ENCODE peak calls at places on chromosomes 5 and 9, in nine cellular contexts. V is WTC11; G is NCI-H510A treated with DMSO at 0.1 percent for 48 hours; X is T-helper 2 cell treated with Interferon-gamma antibody and Interleukin-4, amounts not matched to agents 5 μg/mL and 100 μg/mL, for 36 hours; T is GM23248; O is CD8-positive, alpha-beta memory T cell; C is activated effector memory CD4-positive, alpha-beta T cell treated with anti-CD3 and anti-CD28 coated beads, Interleukin-2, amount 50 U/mL, for 16 hours; S is Calu3; R is NCI-H1105 treated with DMSO at 0.1 percent for 48 hours. J is an unnamed sample.

GRCh38 chr5:34897646-34898045 is 17.7 kb downstream of the RAD1 start:
- DNase-seq in V (no peak), R (no peak), S (no peak), O (no peak), X (no peak), C (no peak), G (no peak), T (peak; percentile 17), J (no peak)

GRCh38 chr9:132984202-132985062 is 5.9 kb downstream of the GFI1B start:
- DNase-seq in S (no peak), G (no peak), V (no peak), O (no peak), X (no peak), T (no peak), R (no peak), C (no peak), J (no peak)

GRCh38 chr5:32710335-32710858 is 724 bp upstream of the NPR3 start:
- DNase-seq in R (no peak), V (peak; percentile 53), X (no peak), T (peak; percentile 61), O (no peak), C (no peak), G (no peak), S (peak; percentile 21), J (no peak)

GRCh38 chr5:132138260-132138659 is 64.7 kb downstream of the CSF2 start:
- DNase-seq in X (no peak), O (no peak), C (no peak), R (no peak), G (no peak), S (no peak), T (peak; percentile 58), V (no peak), J (no peak)

GRCh38 chr9:110192531-110193326 is 15.2 kb downstream of the C9orf152 start:
- DNase-seq in C (no peak), R (no peak), X (no peak), S (peak; percentile 2), G (no peak), O (no peak), V (no peak), T (peak; percentile 91), J (no peak)

GRCh38 chr5:74810915-74811314 is 43.9 kb downstream of the NSA2 start:
- DNase-seq in C (no peak), G (no peak), O (no peak), V (no peak), T (peak; percentile 5), S (no peak), R (no peak), X (no peak), J (no peak)

GRCh38 chr9:98104445-98104881 is 14.6 kb downstream of the TRIM14 start:
- DNase-seq in S (no peak), R (no peak), T (no peak), G (peak; percentile 26), X (no peak), V (no peak), C (peak; percentile 60), O (no peak), J (no peak)

GRCh38 chr5:100464418-100464817 is 70.8 kb upstream of the FAM174A start:
- DNase-seq in C (no peak), T (peak; percentile 89), G (no peak), V (no peak), R (no peak), X (no peak), S (peak; percentile 9), O (no peak), J (no peak)

GRCh38 chr5:180908998-180909731 is 10.2 kb downstream of the BTNL8 start:
- DNase-seq in V (no peak), R (no peak), C (no peak), G (no peak), S (no peak), T (no peak), X (peak; percentile 5), O (no peak), J (no peak)

GRCh38 chr9:87436694-87437093 is 61.0 kb upstream of the DAPK1 start:
- DNase-seq in T (no peak), O (no peak), V (no peak), X (no peak), S (no peak), G (no peak), R (no peak), C (no peak), J (no peak)

GRCh38 chr5:135651156-135651555 is 72.4 kb upstream of the CXCL14 start:
- DNase-seq in C (no peak), X (no peak), R (no peak), S (peak; percentile 41), T (peak; percentile 16), G (no peak), V (no peak), O (no peak), J (no peak)

GRCh38 chr5:172541119-172541763 is 86.9 kb upstream of the SH3PXD2B start:
- DNase-seq in C (peak; percentile 14), R (no peak), T (no peak), S (no peak), V (no peak), G (no peak), O (no peak), X (no peak), J (no peak)

GRCh38 chr5:177111720-177112394 is 21.7 kb upstream of the NSD1 start:
- DNase-seq in R (peak; percentile 44), X (peak; percentile 42), S (peak; percentile 85), T (peak; percentile 44), C (peak; percentile 88), G (peak; percentile 8), O (peak; percentile 55), V (peak; percentile 94), J (peak; percentile 42)

GRCh38 chr5:122008061-122008460 is 46.3 kb downstream of the SRFBP1 start:
- DNase-seq in G (no peak), R (no peak), S (no peak), X (no peak), V (no peak), O (no peak), T (no peak), C (no peak), J (no peak)

GRCh38 chr9:91811024-91811909 is 138.8 kb downstream of the ROR2 start:
- DNase-seq in O (no peak), G (no peak), T (no peak), V (no peak), X (no peak), R (no peak), C (no peak), S (no peak), J (no peak)

GRCh38 chr9:78214492-78214891 is 21.4 kb upstream of the CEP78 start:
- DNase-seq in X (no peak), T (no peak), C (no peak), O (no peak), G (no peak), S (no peak), V (no peak), R (peak; percentile 3), J (no peak)

GRCh38 chr9:114048533-114049452 is 29.3 kb downstream of the AMBP start:
- DNase-seq in C (peak; percentile 54), O (no peak), V (no peak), R (no peak), X (no peak), T (no peak), S (no peak), G (no peak), J (no peak)

J was measured in effector memory CD8-positive, alpha-beta T cell.